ENCODE peak calls at places on chromosome 15, in four cellular contexts. V is HCEC 1CT, D is iris pigment epithelial cell, Y is caudate nucleus. R is an unnamed sample.

GRCh38 chr15:47787875-47788274 is 70.6 kb downstream of the SEMA6D start:
- DNase-seq in Y (no peak), D (no peak), V (no peak), R (no peak)

GRCh38 chr15:23687143-23687470 is at the start of gene NDN:
- DNase-seq in D (peak), V (no peak), Y (peak), R (peak)

GRCh38 chr15:31254431-31255175 is 72.0 kb upstream of the KLF13 start:
- DNase-seq in Y (no peak), D (peak), V (peak), R (peak)

GRCh38 chr15:69593981-69594966 is 141.7 kb downstream of the RPLP1 start:
- DNase-seq in V (no peak), Y (no peak), D (peak), R (peak)

GRCh38 chr15:66066005-66066404 is 187.5 kb downstream of the MEGF11 start:
- DNase-seq in D (no peak), V (no peak), Y (no peak), R (no peak)

GRCh38 chr15:34241376-34242350 is 16.8 kb downstream of the EMC4 start:
- DNase-seq in Y (no peak), V (peak), D (peak), R (peak)

GRCh38 chr15:66131831-66132230 is 121.7 kb downstream of the MEGF11 start:
- DNase-seq in V (no peak), D (no peak), Y (no peak), R (no peak)

GRCh38 chr15:71562251-71562650 is 248.1 kb upstream of the NR2E3 start:
- DNase-seq in Y (no peak), D (no peak), V (peak), R (peak)

GRCh38 chr15:59174846-59175831 is 31.5 kb upstream of the LDHAL6B start:
- DNase-seq in V (peak), D (peak), Y (peak), R (peak)

GRCh38 chr15:80695911-80696651 is 971 bp downstream of the ABHD17C start:
- DNase-seq in V (peak), Y (no peak), D (peak), R (peak)

GRCh38 chr15:32936283-32936918 is 218.6 kb downstream of the GREM1 start:
- DNase-seq in Y (no peak), V (peak), D (peak), R (peak)

GRCh38 chr15:41917767-41918430 is 24.0 kb upstream of the SPTBN5 start:
- DNase-seq in D (peak), V (peak), Y (no peak), R (peak)

GRCh38 chr15:85750319-85750806 is 44.4 kb downstream of the KLHL25 start:
- DNase-seq in V (no peak), D (peak), Y (peak), R (no peak)

R was measured in RPMI7951.